ENCODE peak calls at places on chromosomes 7 and 10, in four cellular contexts. U, H, C and V are unnamed samples.

GRCh38 chr7:144524271-144524670 is 120.8 kb upstream of the NOBOX start:
- DNase-seq in U (no peak), H (no peak), C (no peak), V (no peak)

GRCh38 chr7:56175086-56175760 is 59.0 kb upstream of the NUPR2 start:
- DNase-seq in U (no peak), H (no peak), C (no peak), V (no peak)

GRCh38 chr7:14769261-14769660 is 133.3 kb downstream of the DGKB start:
- DNase-seq in U (no peak), H (no peak), C (no peak), V (no peak)

GRCh38 chr10:9010093-9010492 is 955.6 kb downstream of the GATA3 start:
- DNase-seq in U (no peak), H (no peak), C (no peak), V (no peak)

GRCh38 chr7:11792122-11792521 is 39.9 kb downstream of the THSD7A start:
- DNase-seq in U (no peak), H (no peak), C (no peak), V (no peak)

GRCh38 chr10:33937987-33938386 is 603.5 kb upstream of the NRP1 start:
- DNase-seq in U (no peak), H (no peak), C (no peak), V (no peak)

GRCh38 chr7:77811895-77812685 is 13.5 kb downstream of the PHTF2 start:
- DNase-seq in U (no peak), H (no peak), C (peak; percentile 36), V (no peak)

GRCh38 chr7:149625947-149626392 is 128.4 kb upstream of the ZNF746 start:
- DNase-seq in U (no peak), H (no peak), C (no peak), V (no peak)

GRCh38 chr7:33674804-33675411 is 230.4 kb upstream of the BMPER start:
- DNase-seq in U (no peak), H (no peak), C (no peak), V (no peak)

GRCh38 chr10:132275426-132276178 is 32.1 kb downstream of the STK32C start:
- DNase-seq in U (no peak), H (no peak), C (no peak), V (no peak)

GRCh38 chr7:149362696-149363095 is 98.2 kb downstream of the ZNF777 start:
- DNase-seq in U (no peak), H (no peak), C (no peak), V (no peak)

GRCh38 chr7:32062150-32062549 is 8.1 kb downstream of the PDE1C start:
- DNase-seq in U (no peak), H (peak; percentile 23), C (peak; percentile 16), V (no peak)

GRCh38 chr10:13593560-13593959 is 6.8 kb downstream of the PRPF18 start:
- DNase-seq in U (no peak), H (no peak), C (no peak), V (no peak)

GRCh38 chr7:98470131-98470985 is 69.5 kb upstream of the BAIAP2L1 start:
- DNase-seq in U (peak; percentile 49), H (no peak), C (no peak), V (no peak)

GRCh38 chr10:122051609-122052385 is 62.8 kb downstream of the TACC2 start:
- DNase-seq in U (no peak), H (peak; percentile 79), C (peak; percentile 70), V (no peak)

GRCh38 chr7:28747404-28747803 is 210.7 kb downstream of the TRIL start:
- DNase-seq in U (no peak), H (no peak), C (no peak), V (no peak)

DNA sequence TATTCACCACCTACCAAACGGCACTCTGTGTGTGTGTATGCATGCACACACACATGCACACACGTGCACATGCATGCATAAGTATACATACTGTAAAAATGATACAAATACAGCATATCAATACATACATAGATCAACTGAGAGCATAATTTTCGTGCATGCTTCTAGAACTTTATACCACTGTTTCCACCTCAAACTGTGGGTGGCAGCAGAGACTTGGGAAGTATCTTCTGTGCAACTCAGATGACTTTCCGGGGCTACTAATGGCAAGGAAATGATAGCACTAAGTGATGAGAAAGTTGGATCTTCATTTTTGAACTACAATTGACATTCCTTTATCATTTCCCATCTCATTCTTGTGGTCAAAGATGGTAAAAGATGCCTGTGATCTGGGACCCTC is 570.7 kb downstream of the REEP3 start:
- DNase-seq in U (no peak), H (no peak), C (peak; percentile 5), V (no peak)
- TF ChIP-seq CTCF in U (peak; percentile 55), H (peak; percentile 24), C (peak; percentile 66), V (peak; percentile 59)

GRCh38 chr10:79446451-79447020 is 1.1 kb upstream of the ZCCHC24 start:
- DNase-seq in U (no peak), H (no peak), C (no peak), V (no peak)

GRCh38 chr10:79445708-79446450 is 455 bp upstream of the ZCCHC24 start:
- DNase-seq in U (peak; percentile 92), H (peak; percentile 92), C (peak; percentile 96), V (peak; percentile 72)

GRCh38 chr10:79444243-79445119 is 943 bp downstream of the ZCCHC24 start:
- DNase-seq in U (no peak), H (no peak), C (no peak), V (no peak)

GRCh38 chr10:79443338-79444242 is 1.8 kb downstream of the ZCCHC24 start:
- DNase-seq in U (no peak), H (no peak), C (no peak), V (no peak)

GRCh38 chr10:79445217-79445707 is at the start of gene ZCCHC24:
- DNase-seq in U (no peak), H (peak; percentile 22), C (no peak), V (no peak)
- TF ChIP-seq SIN3A in U (no peak), H (no peak), C (peak; percentile 30), V (peak; percentile 16)

DNA sequence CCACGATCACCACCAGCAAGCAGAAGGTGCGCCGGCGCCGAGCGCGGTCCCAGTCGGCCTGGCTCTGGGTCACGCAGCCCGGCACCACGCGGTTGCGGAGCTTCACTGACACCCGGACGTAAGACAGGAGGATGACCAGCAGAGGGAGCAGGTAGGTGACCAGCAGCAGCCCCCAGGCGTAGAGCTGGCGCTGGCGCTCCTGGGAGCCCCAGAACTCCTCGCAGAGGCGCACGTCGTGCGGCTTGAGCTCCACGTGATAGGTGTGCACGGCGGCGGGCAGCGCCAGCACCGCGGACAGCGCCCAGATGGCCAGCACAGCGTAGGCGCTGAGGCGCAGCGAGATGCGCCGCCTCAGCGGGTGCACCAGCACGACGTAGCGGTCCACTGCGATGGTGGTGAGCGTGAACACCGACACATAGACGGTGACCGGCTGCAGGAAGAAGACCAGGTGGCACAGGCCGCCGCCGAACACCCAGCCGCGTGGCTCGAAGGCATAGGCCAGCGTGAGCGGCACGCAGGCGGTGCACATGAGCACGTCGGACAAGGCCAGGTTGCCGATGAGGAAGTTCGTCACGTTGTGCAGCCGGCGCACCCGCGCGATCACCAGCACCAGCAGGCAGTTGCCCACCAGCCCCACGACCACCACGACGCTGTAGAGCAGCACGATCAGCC is 920 bp downstream of the PRLHR start:
- DNase-seq in U (peak; percentile 93), H (no peak), C (no peak), V (no peak)
- TF ChIP-seq CTCF in U (peak; percentile 98), H (peak; percentile 60), C (peak; percentile 44), V (peak; percentile 50)

DNA sequence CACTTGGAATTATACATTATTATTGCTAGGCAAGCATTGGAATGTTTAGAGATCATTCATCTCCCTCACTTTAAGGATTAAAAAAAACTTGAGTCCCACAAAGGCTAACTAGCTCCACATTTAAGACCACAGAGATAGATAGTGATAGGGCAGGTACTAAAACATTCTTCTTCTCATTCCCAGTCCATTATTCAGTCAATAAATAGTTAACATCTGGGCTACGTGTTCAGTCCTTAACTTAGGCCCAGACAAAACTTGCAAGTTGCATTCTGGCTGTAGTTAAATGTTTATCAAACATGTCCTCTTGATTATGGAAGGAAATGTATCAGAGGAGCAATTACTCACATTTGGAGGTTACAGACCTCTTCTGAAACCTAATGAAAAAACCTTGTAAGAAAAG is 2.4 kb downstream of the GNG11 start:
- DNase-seq in U (no peak), H (no peak), C (no peak), V (no peak)
- TF ChIP-seq SIN3A in U (no peak), H (no peak), C (no peak), V (no peak)

GRCh38 chr7:104106106-104106505 is 101.7 kb downstream of the ORC5 start:
- DNase-seq in U (no peak), H (no peak), C (peak; percentile 27), V (no peak)
- TF ChIP-seq CTCF in U (no peak), H (no peak), C (peak; percentile 46), V (peak; percentile 13)

DNA sequence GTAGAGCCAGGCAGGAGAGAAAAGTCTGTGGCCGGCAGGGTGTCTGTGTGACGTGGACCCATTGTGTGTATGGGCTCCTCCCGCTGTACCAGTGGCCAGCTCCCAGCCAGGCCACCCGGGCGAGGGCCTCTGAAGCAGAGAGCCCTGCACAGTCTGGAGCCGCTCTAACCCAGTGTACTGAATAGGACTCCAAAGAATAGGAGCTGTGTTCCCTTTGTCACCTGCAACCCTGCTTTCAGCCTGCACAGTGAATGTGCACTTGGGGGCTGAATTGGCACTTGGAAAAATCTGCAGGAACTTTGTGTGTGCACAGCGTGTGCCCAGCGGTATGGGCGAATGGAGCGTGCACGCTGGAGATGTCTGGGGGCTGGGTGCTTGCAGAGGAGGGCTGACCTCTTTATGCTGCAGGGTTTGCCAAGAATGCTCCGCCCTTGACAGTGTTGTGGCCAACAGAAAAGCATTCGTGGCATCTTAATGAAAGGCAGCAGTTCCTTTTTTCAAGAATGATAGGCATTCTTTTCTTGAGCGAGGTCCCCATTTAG is 216.2 kb downstream of the AUTS2 start:
- DNase-seq in U (no peak), H (no peak), C (no peak), V (no peak)
- TF ChIP-seq SIN3A in U (no peak), H (no peak), C (no peak), V (no peak)

GRCh38 chr7:152173372-152174070 is 148.0 kb downstream of the GALNT11 start:
- DNase-seq in U (no peak), H (no peak), C (no peak), V (no peak)
- TF ChIP-seq CTCF in U (no peak), H (no peak), C (no peak), V (no peak)

GRCh38 chr10:119691726-119692125 is 34.1 kb upstream of the INPP5F start:
- DNase-seq in U (no peak), H (no peak), C (no peak), V (no peak)

GRCh38 chr10:119689016-119689564 is 36.8 kb upstream of the INPP5F start:
- DNase-seq in U (no peak), H (no peak), C (no peak), V (no peak)

GRCh38 chr10:119688033-119688508 is 36.9 kb downstream of the BAG3 start:
- DNase-seq in U (peak; percentile 13), H (no peak), C (peak; percentile 54), V (no peak)

GRCh38 chr10:119686465-119687191 is 35.4 kb downstream of the BAG3 start:
- DNase-seq in U (peak; percentile 36), H (peak; percentile 75), C (peak; percentile 70), V (no peak)

GRCh38 chr10:119687192-119688032 is 36.2 kb downstream of the BAG3 start:
- DNase-seq in U (peak; percentile 94), H (no peak), C (peak; percentile 65), V (no peak)
- TF ChIP-seq SIN3A in U (no peak), H (no peak), C (peak; percentile 0), V (no peak)

GRCh38 chr10:69075431-69075830 is 12.5 kb upstream of the SRGN start:
- DNase-seq in U (no peak), H (no peak), C (no peak), V (no peak)
- TF ChIP-seq CTCF in U (no peak), H (no peak), C (no peak), V (no peak)